ENCODE peak calls at places on chromosomes 3 and 15, in five cellular contexts. B, I, J, D and O are unnamed samples.
A peak's percentile ranks its signal among the peaks of the same experiment; 100 is the strongest.

GRCh38 chr15:96330064-96330449 is 443 bp upstream of the NR2F2 start:
- DNase-seq in I (peak; percentile 86), B (no peak), D (no peak), J (peak; percentile 64), O (no peak)

GRCh38 chr3:31095254-31095653 is 200.8 kb upstream of the GADL1 start:
- DNase-seq in I (no peak), B (no peak), J (no peak), D (no peak), O (no peak)

GRCh38 chr3:53702776-53703175 is 143.4 kb downstream of the CHDH start:
- DNase-seq in J (no peak), I (no peak), D (no peak), B (no peak), O (no peak)

GRCh38 chr3:80526153-80526552 is 758.4 kb upstream of the ROBO1 start:
- DNase-seq in I (no peak), B (no peak), J (no peak), D (no peak), O (no peak)

GRCh38 chr3:129054605-129055104 is 5.9 kb upstream of the GP9 start:
- DNase-seq in B (no peak), D (no peak), I (no peak), J (no peak), O (no peak)

GRCh38 chr3:195443391-195443989 is 670 bp upstream of the ACAP2 start:
- DNase-seq in D (no peak), B (no peak), I (no peak), J (no peak), O (no peak)

GRCh38 chr15:89903015-89903857 is 9.4 kb upstream of the AP3S2 start:
- DNase-seq in J (no peak), D (no peak), B (no peak), I (no peak), O (no peak)

GRCh38 chr15:53746101-53746500 is 13.4 kb downstream of the WDR72 start:
- DNase-seq in I (no peak), B (no peak), D (no peak), J (peak; percentile 6), O (no peak)

GRCh38 chr15:31276596-31277298 is 49.9 kb upstream of the KLF13 start:
- DNase-seq in J (no peak), D (no peak), I (no peak), B (peak; percentile 21), O (no peak)

GRCh38 chr15:40340038-40340739 is 550 bp downstream of the CCDC9B start:
- DNase-seq in B (no peak), J (no peak), D (no peak), I (peak; percentile 33), O (no peak)

GRCh38 chr3:4644954-4645353 is 151.8 kb downstream of the ITPR1 start:
- DNase-seq in D (no peak), J (no peak), B (no peak), I (no peak), O (no peak)